ENCODE peak calls at places on chromosomes 6 and 20, in four cellular contexts. N, A, V and G are unnamed samples.

GRCh38 chr20:32497589-32498224 is 87.4 kb downstream of the NOL4L start:
- DNase-seq in N (no peak), A (no peak), V (no peak), G (peak)

GRCh38 chr20:36035720-36036119 is 67.3 kb downstream of the CNBD2 start:
- DNase-seq in N (no peak), A (no peak), V (no peak), G (no peak)

GRCh38 chr6:760982-761955 is 68.3 kb upstream of the EXOC2 start:
- DNase-seq in N (no peak), A (no peak), V (no peak), G (peak)

GRCh38 chr20:41249371-41249770 is 68.2 kb downstream of the ZHX3 start:
- DNase-seq in N (no peak), A (no peak), V (no peak), G (no peak)

GRCh38 chr6:119647309-119647708 is 297.7 kb upstream of the MAN1A1 start:
- DNase-seq in N (no peak), A (no peak), V (no peak), G (no peak)

GRCh38 chr6:105981002-105981887 is 104.9 kb upstream of the PRDM1 start:
- DNase-seq in N (no peak), A (no peak), V (no peak), G (peak)

GRCh38 chr6:170251776-170252571 is 38.9 kb downstream of the DLL1 start:
- DNase-seq in N (no peak), A (no peak), V (no peak), G (no peak)

GRCh38 chr20:13661070-13661687 is 22.4 kb upstream of the TASP1 start:
- DNase-seq in N (no peak), A (no peak), V (no peak), G (no peak)

GRCh38 chr20:6142348-6142993 is 19.6 kb upstream of the FERMT1 start:
- DNase-seq in N (peak), A (peak), V (peak), G (peak)

GRCh38 chr6:152380351-152380767 is 256.8 kb downstream of the SYNE1 start:
- DNase-seq in N (peak), A (no peak), V (no peak), G (no peak)

GRCh38 chr6:53326372-53327016 is 22.3 kb downstream of the ELOVL5 start:
- DNase-seq in N (no peak), A (no peak), V (no peak), G (no peak)

GRCh38 chr20:38764563-38765355 is 16.5 kb downstream of the ACTR5 start:
- DNase-seq in N (peak), A (no peak), V (no peak), G (no peak)

GRCh38 chr6:15327271-15327670 is 81.4 kb downstream of the JARID2 start:
- DNase-seq in N (no peak), A (no peak), V (peak), G (no peak)

DNA sequence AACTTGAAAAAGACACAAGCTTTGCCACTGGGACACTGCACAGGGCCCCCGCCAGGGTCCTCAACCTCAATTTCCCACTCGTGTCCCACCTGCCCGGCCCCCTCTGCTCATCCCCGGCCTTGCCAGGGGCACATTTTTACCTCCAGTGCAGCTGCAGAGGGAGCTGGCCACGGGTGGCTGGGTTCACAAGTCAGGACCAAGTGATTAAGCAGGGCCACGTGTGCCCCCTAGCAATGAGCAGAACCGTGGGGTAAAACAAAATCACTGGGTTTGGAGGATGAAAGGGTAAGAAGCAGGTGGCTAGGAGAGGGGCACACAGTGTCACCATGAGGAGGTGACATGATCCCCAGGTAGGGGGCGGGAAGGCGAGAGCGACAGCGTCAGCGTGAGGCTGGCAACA is 61.2 kb upstream of the RPS6KA2 start:
- DNase-seq in N (no peak), A (no peak), V (no peak), G (no peak)
- TF ChIP-seq JUNB in N (no peak), A (no peak), V (no peak), G (no peak)

GRCh38 chr6:39313526-39314272 is 520 bp downstream of the KCNK17 start:
- DNase-seq in N (no peak), A (no peak), V (no peak), G (peak)
- TF ChIP-seq EZH2 in N (no peak), A (no peak), V (no peak), G (peak)

GRCh38 chr20:53205046-53205445 is 232.9 kb downstream of the TSHZ2 start:
- DNase-seq in N (no peak), A (no peak), V (no peak), G (no peak)

GRCh38 chr20:53208110-53208908 is 236.2 kb downstream of the TSHZ2 start:
- DNase-seq in N (no peak), A (no peak), V (peak), G (peak)

GRCh38 chr20:53201588-53201987 is 229.4 kb downstream of the TSHZ2 start:
- DNase-seq in N (no peak), A (no peak), V (no peak), G (no peak)

DNA sequence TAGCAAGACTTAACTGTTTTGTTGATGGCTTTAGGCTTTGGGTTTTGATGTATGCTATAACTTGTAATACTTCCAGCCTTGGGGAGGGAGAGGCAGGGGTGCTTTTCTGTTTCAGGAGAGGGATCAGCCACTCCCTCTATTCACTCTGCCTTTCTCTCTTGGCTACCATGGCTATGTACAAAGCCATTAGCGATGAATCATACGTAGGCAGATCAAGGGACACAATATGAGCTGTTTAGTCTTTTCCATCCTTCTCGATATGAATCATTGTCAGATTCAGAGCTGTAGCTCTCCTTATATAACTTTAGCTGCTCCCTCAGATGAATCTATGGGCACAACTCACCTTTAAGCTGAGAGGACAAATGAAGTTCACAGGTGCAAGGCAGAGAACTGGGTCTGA is 230.6 kb downstream of the TSHZ2 start:
- DNase-seq in N (no peak), A (no peak), V (no peak), G (no peak)
- TF ChIP-seq JUNB in N (no peak), A (no peak), V (no peak), G (no peak)

GRCh38 chr6:98831057-98832031 is 3.0 kb upstream of the POU3F2 start:
- DNase-seq in N (no peak), A (no peak), V (no peak), G (peak)

GRCh38 chr6:98828210-98828798 is 6.1 kb upstream of the POU3F2 start:
- DNase-seq in N (no peak), A (no peak), V (no peak), G (peak)

GRCh38 chr6:98825602-98826230 is 8.7 kb upstream of the POU3F2 start:
- DNase-seq in N (no peak), A (no peak), V (no peak), G (no peak)

GRCh38 chr6:98827295-98828159 is 6.8 kb upstream of the POU3F2 start:
- DNase-seq in N (no peak), A (no peak), V (no peak), G (peak)

GRCh38 chr6:98828991-98829411 is 5.4 kb upstream of the POU3F2 start:
- DNase-seq in N (no peak), A (no peak), V (no peak), G (peak)
- TF ChIP-seq EZH2 in N (no peak), A (no peak), V (no peak), G (peak)

DNA sequence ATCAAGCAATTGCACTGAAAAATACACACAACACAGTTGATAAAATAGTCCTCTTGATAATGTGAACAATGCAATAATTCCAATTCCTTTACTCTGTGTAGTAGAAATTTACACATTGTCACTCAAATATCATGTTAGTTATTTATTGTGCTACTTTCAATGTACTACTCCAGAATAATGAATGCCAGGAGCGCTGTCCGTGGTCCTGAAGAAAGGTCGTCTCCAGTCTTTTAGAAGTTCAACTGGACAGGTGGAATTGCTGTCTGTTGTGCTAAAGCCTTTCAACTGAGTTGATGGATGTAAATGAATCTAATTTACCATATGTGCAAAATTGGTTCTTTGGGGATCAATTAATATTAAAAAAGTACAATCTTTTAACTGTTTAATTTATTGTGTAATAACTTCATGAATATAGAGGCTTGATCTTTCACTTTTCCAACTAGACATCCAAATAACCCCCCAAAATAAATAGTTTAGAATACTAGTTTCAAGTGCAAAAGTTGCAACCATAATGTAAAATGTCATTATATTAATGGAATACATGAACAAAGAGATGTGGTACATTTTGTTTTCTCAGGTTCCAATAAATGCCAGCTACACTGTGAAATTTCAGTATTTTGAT is 3.2 kb downstream of the GRIK2 start:
- DNase-seq in N (peak), A (no peak), V (peak), G (peak)
- TF ChIP-seq JUNB in N (no peak), A (no peak), V (no peak), G (no peak)

GRCh38 chr20:63022501-63022900 is 15.7 kb upstream of the BHLHE23 start:
- DNase-seq in N (no peak), A (no peak), V (no peak), G (peak)

GRCh38 chr20:63023836-63024571 is 17.2 kb upstream of the BHLHE23 start:
- DNase-seq in N (no peak), A (no peak), V (no peak), G (no peak)

GRCh38 chr20:63024573-63025392 is 18.0 kb upstream of the BHLHE23 start:
- DNase-seq in N (no peak), A (no peak), V (no peak), G (peak)

GRCh38 chr20:63021356-63022321 is 14.9 kb upstream of the BHLHE23 start:
- DNase-seq in N (no peak), A (no peak), V (no peak), G (no peak)

GRCh38 chr20:63023071-63023835 is 16.5 kb upstream of the BHLHE23 start:
- DNase-seq in N (no peak), A (no peak), V (no peak), G (no peak)
- TF ChIP-seq EZH2 in N (peak), A (no peak), V (no peak), G (no peak)

GRCh38 chr20:25532015-25532751 is 53.1 kb downstream of the NINL start:
- DNase-seq in N (peak), A (no peak), V (peak), G (peak)
- TF ChIP-seq JUNB in N (no peak), A (no peak), V (no peak), G (no peak)